ENCODE peak calls at places on chromosomes 7 and 10, in five cellular contexts. H is IMR-90; R is frontal cortex; L is OCI-M1; C is activated CD4-positive, CD25-positive, alpha-beta regulatory T cell. K is an unnamed sample.

GRCh38 chr10:44749141-44749540 is 162.0 kb upstream of the TMEM72 start:
- DNase-seq in H (no peak), R (no peak), L (no peak), C (no peak), K (no peak)

GRCh38 chr7:73526892-73527821 is 5.1 kb upstream of the BAZ1B start:
- DNase-seq in H (no peak), R (no peak), L (peak), C (no peak), K (no peak)

GRCh38 chr7:28556671-28557070 is 144.4 kb downstream of the CREB5 start:
- DNase-seq in H (no peak), R (no peak), L (no peak), C (no peak), K (no peak)

GRCh38 chr10:131706952-131707351 is 193.9 kb upstream of the PPP2R2D start:
- DNase-seq in H (no peak), R (no peak), L (no peak), C (no peak), K (no peak)

GRCh38 chr7:66837007-66837406 is 84.0 kb upstream of the TMEM248 start:
- DNase-seq in H (peak), R (no peak), L (peak), C (no peak), K (no peak)

GRCh38 chr10:90958781-90959180 is 37.9 kb upstream of the ANKRD1 start:
- DNase-seq in H (no peak), R (no peak), L (no peak), C (no peak), K (no peak)

GRCh38 chr10:58565256-58565655 is 52.6 kb downstream of the BICC1 start:
- DNase-seq in H (no peak), R (no peak), L (no peak), C (no peak), K (no peak)

GRCh38 chr7:12557282-12557681 is 13.2 kb upstream of the SCIN start:
- DNase-seq in H (no peak), R (no peak), L (no peak), C (no peak), K (no peak)

GRCh38 chr7:29146888-29147609 is 712 bp upstream of the CPVL start:
- DNase-seq in H (no peak), R (no peak), L (peak), C (no peak), K (no peak)

GRCh38 chr10:51156913-51157312 is 82.6 kb downstream of the PRKG1 start:
- DNase-seq in H (peak), R (no peak), L (no peak), C (no peak), K (no peak)

GRCh38 chr7:114931656-114932011 is 9.7 kb downstream of the MDFIC start:
- DNase-seq in H (no peak), R (no peak), L (no peak), C (no peak), K (no peak)

GRCh38 chr7:100719523-100720319 is 547 bp upstream of the EPO start:
- DNase-seq in H (peak), R (no peak), L (peak), C (no peak), K (no peak)

GRCh38 chr7:80681272-80681885 is 42.9 kb downstream of the CD36 start:
- DNase-seq in H (peak), R (no peak), L (peak), C (no peak), K (no peak)

GRCh38 chr10:44306147-44306710 is 78.7 kb downstream of the CXCL12 start:
- DNase-seq in H (peak), R (no peak), L (no peak), C (no peak), K (no peak)

GRCh38 chr7:112069879-112070321 is 136.3 kb downstream of the DOCK4 start:
- DNase-seq in H (peak), R (no peak), L (no peak), C (no peak), K (no peak)

GRCh38 chr7:110587294-110587693 is 503.6 kb upstream of the LRRN3 start:
- DNase-seq in H (no peak), R (no peak), L (no peak), C (no peak), K (no peak)

GRCh38 chr10:98202378-98202777 is 65.6 kb downstream of the LOXL4 start:
- DNase-seq in H (no peak), R (no peak), L (no peak), C (no peak), K (no peak)

GRCh38 chr7:1781369-1781768 is 111.3 kb downstream of the ELFN1 start:
- DNase-seq in H (no peak), R (no peak), L (no peak), C (no peak), K (no peak)

K was measured in stimulated activated CD8-positive, alpha-beta memory T cell treated with anti-CD3 and anti-CD28 coated beads, Interleukin-15, amount 100 ng/mL, for 1 hour.